ENCODE peak calls at places on chromosomes 7 and 10, in five cellular contexts. P, M, B, L and U are unnamed samples.

GRCh38 chr7:34463830-34464229 is 194.2 kb upstream of the NPSR1 start:
- DNase-seq in P (no peak), M (no peak), B (peak), L (no peak), U (no peak)

GRCh38 chr7:32034052-32034451 is 36.2 kb downstream of the PDE1C start:
- DNase-seq in P (no peak), M (no peak), B (no peak), L (no peak), U (no peak)

GRCh38 chr10:43061764-43062163 is 15.1 kb upstream of the RET start:
- DNase-seq in P (no peak), M (no peak), B (peak), L (no peak), U (no peak)

GRCh38 chr10:50497758-50498157 is 126.0 kb downstream of the SGMS1 start:
- DNase-seq in P (peak), M (no peak), B (peak), L (peak), U (no peak)

GRCh38 chr10:50648089-50648934 is 24.6 kb upstream of the SGMS1 start:
- DNase-seq in P (no peak), M (no peak), B (no peak), L (no peak), U (no peak)

GRCh38 chr7:50355817-50356178 is 51.3 kb downstream of the IKZF1 start:
- DNase-seq in P (no peak), M (no peak), B (no peak), L (no peak), U (no peak)

GRCh38 chr10:42960491-42961155 is 116.2 kb upstream of the RET start:
- DNase-seq in P (no peak), M (no peak), B (peak), L (peak), U (peak)

GRCh38 chr7:914521-915194 is 38.3 kb downstream of the GET4 start:
- DNase-seq in P (no peak), M (no peak), B (no peak), L (no peak), U (no peak)

GRCh38 chr10:130479146-130479545 is 343.0 kb downstream of the GLRX3 start:
- DNase-seq in P (no peak), M (no peak), B (no peak), L (no peak), U (no peak)

GRCh38 chr7:101846006-101846405 is 28.6 kb downstream of the CUX1 start:
- DNase-seq in P (no peak), M (no peak), B (no peak), L (no peak), U (no peak)

GRCh38 chr10:120480065-120480600 is 23.1 kb downstream of the PLPP4 start:
- DNase-seq in P (no peak), M (no peak), B (peak), L (no peak), U (no peak)